ENCODE peak calls at places on chromosomes 3 and 15, in nine cellular contexts. L is adrenal gland, T is uterus, B is PC-3, M is gastrocnemius medialis, J is Peyer's patch, P is body of pancreas, D is testis, F is heart right ventricle. N is an unnamed sample.
A peak's percentile ranks its signal among the peaks of the same experiment; 100 is the strongest.

GRCh38 chr3:24470277-24470676 is 24.4 kb downstream of the THRB start:
- DNase-seq in L (no peak), T (no peak), B (peak; percentile 37), M (no peak), J (no peak), P (no peak), D (no peak), F (no peak), N (no peak)

GRCh38 chr15:75198560-75199346 is 2.9 kb upstream of the C15orf39 start:
- DNase-seq in L (peak; percentile 19), T (no peak), B (peak; percentile 42), M (no peak), J (no peak), P (no peak), D (no peak), F (no peak), N (no peak)

GRCh38 chr3:165522371-165522770 is 314.9 kb downstream of the BCHE start:
- DNase-seq in L (no peak), T (no peak), B (no peak), M (no peak), J (no peak), P (no peak), D (no peak), F (no peak), N (no peak)

GRCh38 chr3:178384302-178384939 is 151.8 kb upstream of the KCNMB2 start:
- DNase-seq in L (no peak), T (no peak), B (no peak), M (no peak), J (no peak), P (no peak), D (peak; percentile 17), F (no peak), N (no peak)

GRCh38 chr3:157226173-157226847 is 66.4 kb upstream of the CCNL1 start:
- DNase-seq in L (no peak), T (no peak), B (no peak), M (no peak), J (no peak), P (no peak), D (no peak), F (no peak), N (no peak)

GRCh38 chr3:76131396-76132153 is 346.2 kb upstream of the ZNF717 start:
- DNase-seq in L (no peak), T (no peak), B (peak; percentile 84), M (no peak), J (no peak), P (no peak), D (no peak), F (no peak), N (no peak)

GRCh38 chr3:154795582-154795981 is 284.5 kb upstream of the MME start:
- DNase-seq in L (no peak), T (no peak), B (peak; percentile 68), M (no peak), J (no peak), P (no peak), D (no peak), F (no peak), N (no peak)

GRCh38 chr15:90037510-90037860 is 36.4 kb downstream of the ZNF710 start:
- DNase-seq in L (no peak), T (peak; percentile 9), B (no peak), M (no peak), J (no peak), P (no peak), D (no peak), F (no peak), N (no peak)

GRCh38 chr3:16239776-16240175 is 25.0 kb downstream of the DPH3 start:
- DNase-seq in L (no peak), T (no peak), B (no peak), M (no peak), J (no peak), P (no peak), D (no peak), F (no peak), N (no peak)

GRCh38 chr3:161295325-161295724 is 74.2 kb downstream of the NMD3 start:
- DNase-seq in L (no peak), T (no peak), B (peak; percentile 19), M (no peak), J (no peak), P (no peak), D (no peak), F (no peak), N (no peak)

GRCh38 chr15:40072216-40072990 is 33.4 kb upstream of the SRP14 start:
- DNase-seq in L (no peak), T (no peak), B (no peak), M (peak; percentile 36), J (peak; percentile 60), P (no peak), D (no peak), F (peak; percentile 41), N (peak; percentile 60)

GRCh38 chr15:75945953-75946352 is 42.3 kb downstream of the FBXO22 start:
- DNase-seq in L (no peak), T (no peak), B (no peak), M (no peak), J (no peak), P (no peak), D (no peak), F (no peak), N (no peak)

GRCh38 chr3:42182555-42182954 is 83.4 kb downstream of the CCK start:
- DNase-seq in L (no peak), T (no peak), B (no peak), M (no peak), J (no peak), P (no peak), D (no peak), F (no peak), N (no peak)
- H3K4me1 ChIP-seq in L (peaks cover 15% of the 10 kb centered on the region), T (no peaks in the 10 kb centered on the region), B (peaks cover 50% of the 10 kb centered on the region), M (peaks cover 59% of the 10 kb centered on the region), J (no peaks in the 10 kb centered on the region), P (peaks cover 49% of the 10 kb centered on the region), D (peaks cover 16% of the 10 kb centered on the region), F (peaks cover 87% of the 10 kb centered on the region), N (peaks cover 9% of the 10 kb centered on the region)

GRCh38 chr3:48092270-48092669 is 76.1 kb upstream of the MAP4 start:
- DNase-seq in L (no peak), T (no peak), B (no peak), M (no peak), J (no peak), P (no peak), D (no peak), F (no peak), N (no peak)

GRCh38 chr3:48086736-48087470 is 70.7 kb upstream of the MAP4 start:
- DNase-seq in L (no peak), T (no peak), B (peak; percentile 92), M (no peak), J (no peak), P (no peak), D (no peak), F (no peak), N (no peak)

GRCh38 chr3:48088749-48089466 is 72.7 kb upstream of the MAP4 start:
- DNase-seq in L (peak; percentile 96), T (peak; percentile 97), B (peak; percentile 98), M (peak; percentile 96), J (peak; percentile 98), P (peak; percentile 99), D (peak; percentile 98), F (peak; percentile 96), N (peak; percentile 98)

GRCh38 chr3:48088056-48088748 is 72.0 kb upstream of the MAP4 start:
- DNase-seq in L (no peak), T (peak; percentile 46), B (no peak), M (peak; percentile 55), J (no peak), P (peak; percentile 34), D (peak; percentile 37), F (peak; percentile 36), N (no peak)

DNA sequence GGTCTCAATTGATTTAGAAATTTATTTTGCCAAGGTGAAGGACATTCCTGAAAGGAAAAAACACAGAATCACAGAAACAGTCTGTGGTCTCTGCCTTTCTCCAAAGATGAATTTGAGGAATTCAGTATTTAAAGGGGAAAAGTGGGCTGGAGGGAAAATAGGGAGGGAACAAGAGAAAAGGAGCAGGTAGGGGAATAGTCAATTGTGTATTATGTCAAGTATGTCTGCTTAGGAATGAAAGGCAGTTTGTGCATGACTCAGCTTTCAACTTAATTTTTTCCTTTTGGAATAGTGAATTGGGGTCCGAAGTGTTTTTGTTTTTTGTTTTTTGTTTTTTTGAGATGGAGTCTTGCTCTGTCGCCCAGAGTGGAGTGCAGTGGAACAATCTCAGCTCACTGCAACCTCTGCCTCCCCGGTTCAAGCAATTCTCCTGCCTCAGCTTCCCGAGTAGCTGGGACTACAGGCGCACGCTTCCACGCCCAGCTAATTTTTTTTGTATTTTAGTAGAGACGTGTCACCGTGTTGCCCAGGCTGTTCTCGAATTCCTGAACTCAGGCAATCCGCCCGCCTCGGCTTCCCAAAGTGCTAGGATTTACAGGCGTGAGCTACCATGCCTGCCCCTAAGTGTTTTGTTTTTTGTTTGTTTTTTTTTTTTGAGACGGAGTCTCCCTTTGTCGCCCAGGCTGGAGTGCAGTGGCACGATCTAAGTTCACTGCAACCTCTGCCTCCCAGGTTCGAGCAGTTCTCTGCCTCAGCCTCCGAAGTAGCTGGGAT is 74.1 kb upstream of the MAP4 start:
- DNase-seq in L (no peak), T (no peak), B (peak; percentile 31), M (no peak), J (no peak), P (no peak), D (no peak), F (no peak), N (no peak)
- H3K4me3 ChIP-seq in L (no peak overlapping the region), T (no peak overlapping the region), B (peak overlapping the region; percentile 84), M (no peak overlapping the region), J (no peak overlapping the region), P (no peak overlapping the region), D (no peak overlapping the region), F (no peak overlapping the region), N (no peak overlapping the region)

DNA sequence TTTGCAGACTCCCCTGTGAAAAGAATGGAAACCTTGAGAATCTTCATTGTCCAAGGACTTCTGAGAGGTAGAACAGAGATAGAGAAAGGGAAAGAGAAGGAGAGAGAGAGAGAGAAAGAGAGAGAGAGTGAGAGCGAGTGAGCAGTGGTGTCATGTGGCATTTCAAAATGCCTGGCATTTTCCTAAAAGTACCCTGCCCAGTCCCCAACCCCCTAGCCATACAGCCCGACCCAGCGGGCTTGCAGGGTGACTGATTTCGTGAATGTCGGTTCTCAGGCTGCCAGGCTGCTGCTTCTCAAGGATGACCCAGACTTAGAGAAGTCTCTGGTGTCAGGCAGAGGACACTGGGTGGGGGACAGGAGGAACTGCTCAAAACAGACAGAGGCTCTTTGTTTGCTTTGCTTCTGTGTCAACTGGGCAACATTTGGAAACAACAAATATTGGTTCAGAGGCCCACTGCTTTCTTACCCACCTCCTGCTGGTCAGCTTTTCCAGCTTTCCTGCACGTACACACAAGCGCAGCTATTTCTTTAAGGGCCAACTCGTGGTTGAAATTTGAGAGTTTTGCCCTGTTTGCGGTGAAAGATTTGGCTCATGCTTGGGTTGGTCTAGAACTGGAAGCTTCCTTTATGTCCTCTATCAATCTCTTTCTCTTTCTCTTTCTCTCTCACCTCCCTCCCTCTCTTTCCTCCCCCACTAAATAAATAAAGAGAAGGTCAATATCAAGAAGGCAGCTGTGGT is 3.7 kb upstream of the TF start:
- DNase-seq in L (no peak), T (no peak), B (peak; percentile 77), M (no peak), J (no peak), P (peak; percentile 18), D (peak; percentile 41), F (no peak), N (no peak)
- TF ChIP-seq CTCF in L (no peak), T (no peak), B (no peak), M (no peak), J (no peak), P (peak; percentile 19), D (no peak), F (no peak), N (no peak)

DNA sequence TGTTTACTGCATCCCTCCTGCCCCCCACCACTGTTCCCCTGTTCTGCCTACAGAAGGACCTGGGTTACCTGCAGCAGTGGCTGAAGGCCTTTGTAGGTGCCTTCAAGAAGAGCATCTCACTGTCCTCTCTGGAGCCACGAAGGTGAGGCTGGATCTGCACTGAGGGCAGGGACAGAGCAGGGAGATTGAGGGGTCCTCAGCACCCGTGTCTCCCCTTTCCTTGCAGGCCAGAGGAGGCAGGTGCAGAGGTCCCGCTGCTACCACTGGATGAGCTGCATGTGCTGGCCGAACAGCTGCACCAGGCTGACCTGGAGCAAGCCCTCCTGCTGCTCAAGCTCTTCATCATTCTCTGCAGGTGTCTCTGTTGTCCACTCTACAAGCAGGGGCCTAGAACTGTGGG is 9.2 kb downstream of the NBEAL2 start:
- DNase-seq in L (no peak), T (no peak), B (no peak), M (no peak), J (no peak), P (no peak), D (no peak), F (no peak), N (no peak)
- H3K4me1 ChIP-seq in L (peaks cover 4% of the 10 kb centered on the region), T (no peaks in the 10 kb centered on the region), B (no peaks in the 10 kb centered on the region), M (no peaks in the 10 kb centered on the region), J (peaks cover 18% of the 10 kb centered on the region), P (peaks cover 33% of the 10 kb centered on the region), D (no peaks in the 10 kb centered on the region), F (peaks cover 19% of the 10 kb centered on the region), N (peaks cover 25% of the 10 kb centered on the region)

N was measured in mucosa of descending colon.